ENCODE peak calls at places on chromosomes 3 and 15, in seven cellular contexts. U is G401; Z is PC-3; A is stimulated activated CD8-positive, alpha-beta memory T cell treated with anti-CD3 and anti-CD28 coated beads, Interleukin-15, amount 100 ng/mL, for 24 hours; G is germinal center; L is skeletal muscle cell; S is GM04504. X is an unnamed sample.

GRCh38 chr3:124258057-124258500 is 266.2 kb upstream of the ROPN1 start:
- DNase-seq in A (no peak), S (no peak), Z (no peak), L (no peak), U (no peak), G (no peak), X (no peak)

GRCh38 chr3:29440321-29441019 is 159.6 kb downstream of the RBMS3 start:
- DNase-seq in Z (peak; percentile 19), G (no peak), S (peak; percentile 27), U (no peak), A (no peak), L (no peak), X (no peak)

GRCh38 chr3:14801031-14801430 is 17.7 kb upstream of the FGD5 start:
- DNase-seq in G (no peak), Z (no peak), S (no peak), U (no peak), A (no peak), L (no peak), X (no peak)

GRCh38 chr15:35843453-35843852 is 297.5 kb upstream of the DPH6 start:
- DNase-seq in U (no peak), G (no peak), Z (no peak), A (no peak), S (no peak), L (no peak), X (no peak)

GRCh38 chr3:105747056-105747455 is 121.8 kb downstream of the CBLB start:
- DNase-seq in A (no peak), U (peak; percentile 42), Z (peak; percentile 32), G (no peak), L (peak; percentile 69), S (peak; percentile 27), X (peak; percentile 69)

GRCh38 chr15:40108061-40108854 is 421 bp downstream of the BMF start:
- DNase-seq in G (no peak), L (no peak), S (no peak), Z (peak; percentile 32), U (peak; percentile 34), A (no peak), X (no peak)

GRCh38 chr3:154022603-154023002 is 98.6 kb upstream of the ARHGEF26 start:
- DNase-seq in G (no peak), Z (no peak), L (no peak), U (no peak), A (no peak), S (no peak), X (peak; percentile 3)

GRCh38 chr3:143224731-143225130 is 105.2 kb downstream of the CHST2 start:
- DNase-seq in Z (no peak), A (no peak), S (no peak), L (no peak), G (no peak), U (no peak), X (no peak)

GRCh38 chr3:138195491-138195890 is 8.4 kb downstream of the ARMC8 start:
- DNase-seq in L (no peak), S (no peak), Z (no peak), G (no peak), U (peak; percentile 95), A (no peak), X (no peak)

GRCh38 chr3:12648384-12648959 is 15.4 kb downstream of the RAF1 start:
- DNase-seq in L (no peak), S (no peak), G (no peak), U (no peak), Z (no peak), A (no peak), X (no peak)

GRCh38 chr3:26368312-26368711 is 254.3 kb upstream of the LRRC3B start:
- DNase-seq in G (no peak), Z (no peak), L (no peak), U (no peak), S (no peak), A (no peak), X (no peak)

GRCh38 chr3:51620543-51620942 is 50.5 kb upstream of the TEX264 start:
- DNase-seq in Z (no peak), L (peak; percentile 29), G (no peak), S (peak; percentile 21), U (no peak), A (no peak), X (peak; percentile 16)

GRCh38 chr3:47028146-47028545 is 48.7 kb downstream of the NBEAL2 start:
- DNase-seq in A (no peak), G (no peak), S (no peak), L (no peak), U (no peak), Z (no peak), X (no peak)

GRCh38 chr15:64530472-64530871 is 70.1 kb downstream of the ZNF609 start:
- DNase-seq in Z (no peak), S (no peak), L (no peak), A (no peak), U (no peak), G (no peak), X (no peak)

GRCh38 chr3:62567097-62568021 is 194.0 kb upstream of the FEZF2 start:
- DNase-seq in A (no peak), G (no peak), Z (no peak), S (peak; percentile 64), L (peak; percentile 69), U (no peak), X (peak; percentile 78)

GRCh38 chr3:176562381-176562780 is 634.9 kb downstream of the TBL1XR1 start:
- DNase-seq in S (no peak), L (no peak), U (peak; percentile 94), G (no peak), Z (no peak), A (no peak), X (no peak)

GRCh38 chr3:117844676-117845075 is 1135.1 kb downstream of the TUSC7 start:
- DNase-seq in G (no peak), Z (no peak), L (no peak), U (no peak), A (no peak), S (no peak), X (no peak)

GRCh38 chr15:80072285-80072684 is 12.8 kb downstream of the ZFAND6 start:
- DNase-seq in U (peak; percentile 98), G (peak; percentile 21), S (peak; percentile 62), A (no peak), L (peak; percentile 81), Z (peak; percentile 92), X (peak; percentile 77)

GRCh38 chr3:18445421-18446066 is 20.4 kb upstream of the SATB1 start:
- DNase-seq in Z (no peak), A (no peak), L (no peak), G (peak; percentile 50), S (no peak), U (no peak), X (no peak)

GRCh38 chr3:95302044-95302443 is 1239.2 kb downstream of the NSUN3 start:
- DNase-seq in Z (peak; percentile 58), A (no peak), G (no peak), S (no peak), L (peak; percentile 9), U (no peak), X (no peak)

GRCh38 chr15:43275736-43276562 is 9.2 kb upstream of the TGM5 start:
- DNase-seq in L (no peak), A (no peak), U (no peak), S (no peak), G (no peak), Z (no peak), X (no peak)

GRCh38 chr3:24182756-24183155 is 237.7 kb downstream of the NR1D2 start:
- DNase-seq in U (no peak), S (no peak), G (no peak), Z (no peak), A (no peak), L (no peak), X (no peak)

GRCh38 chr3:23055733-23056376 is 147.3 kb upstream of the UBE2E2 start:
- DNase-seq in L (peak; percentile 64), S (peak; percentile 54), G (no peak), A (no peak), Z (peak; percentile 86), U (no peak), X (peak; percentile 22)

GRCh38 chr3:123453675-123454074 is 4.8 kb upstream of the ADCY5 start:
- DNase-seq in L (no peak), Z (no peak), S (no peak), A (no peak), U (no peak), G (no peak), X (no peak)

GRCh38 chr3:103126111-103126510 is 691.3 kb downstream of the ZPLD1 start:
- DNase-seq in U (no peak), L (peak; percentile 4), A (no peak), G (no peak), S (no peak), Z (no peak), X (no peak)

GRCh38 chr15:25245801-25246622 is 192.8 kb downstream of the UBE3A start:
- DNase-seq in A (no peak), Z (no peak), G (no peak), S (no peak), U (no peak), L (no peak), X (no peak)

GRCh38 chr3:122295286-122295685 is 29.8 kb upstream of the CSTA start:
- DNase-seq in S (no peak), A (no peak), Z (peak; percentile 18), U (no peak), L (no peak), G (no peak), X (no peak)

GRCh38 chr15:25641762-25642161 is 202.9 kb upstream of the UBE3A start:
- DNase-seq in A (no peak), L (no peak), Z (no peak), G (no peak), U (no peak), S (no peak), X (no peak)

GRCh38 chr3:178975320-178975719 is 96.3 kb downstream of the ZMAT3 start:
- DNase-seq in L (no peak), S (no peak), G (no peak), U (no peak), Z (peak; percentile 29), A (no peak), X (no peak)

GRCh38 chr3:43994594-43995077 is 247.1 kb upstream of the TOPAZ1 start:
- DNase-seq in U (no peak), L (no peak), G (peak; percentile 38), S (no peak), A (no peak), Z (no peak), X (no peak)

GRCh38 chr3:148150141-148150540 is 547.6 kb upstream of the AGTR1 start:
- DNase-seq in U (no peak), L (no peak), G (no peak), S (no peak), Z (peak; percentile 40), A (no peak), X (no peak)

GRCh38 chr15:99845009-99845408 is 111.8 kb upstream of the LYSMD4 start:
- DNase-seq in A (no peak), Z (no peak), G (no peak), S (no peak), U (no peak), L (no peak), X (no peak)

GRCh38 chr15:82543155-82543554 is 2.9 kb upstream of the RPS17 start:
- DNase-seq in Z (no peak), S (peak; percentile 48), U (no peak), L (peak; percentile 83), A (no peak), G (no peak), X (peak; percentile 37)

GRCh38 chr3:52373676-52374075 is 57.6 kb downstream of the DNAH1 start:
- DNase-seq in Z (no peak), A (no peak), L (no peak), S (peak; percentile 3), G (no peak), U (no peak), X (no peak)